ENCODE peak calls at places on chromosomes 13 and 19, in five cellular contexts. One of them, this sample, is unnamed.
A peak's percentile ranks its signal among the peaks of the same experiment; 100 is the strongest.

GRCh38 chr13:31998131-31998530 is 33.4 kb upstream of the FRY start:
- DNase-seq in endodermal cell: no peak
- DNase-seq in left lung: no peak
- DNase-seq in lung: no peak
- DNase-seq in body of pancreas: no peak
- DNase-seq in this sample: peak; percentile 79

GRCh38 chr13:21481359-21481758 is 22.3 kb upstream of the ZDHHC20 start:
- DNase-seq in left lung: no peak
- DNase-seq in endodermal cell: no peak
- DNase-seq in lung: no peak
- DNase-seq in body of pancreas: no peak
- DNase-seq in this sample: peak; percentile 25

GRCh38 chr13:98456423-98456845 is 120.5 kb downstream of the STK24 start:
- DNase-seq in left lung: no peak
- DNase-seq in lung: no peak
- DNase-seq in endodermal cell: no peak
- DNase-seq in body of pancreas: no peak
- DNase-seq in this sample: no peak

GRCh38 chr13:82867284-82867683 is 1015.0 kb downstream of the SLITRK1 start:
- DNase-seq in lung: no peak
- DNase-seq in left lung: no peak
- DNase-seq in body of pancreas: no peak
- DNase-seq in endodermal cell: no peak
- DNase-seq in this sample: no peak

GRCh38 chr13:76522083-76522755 is 364.0 kb downstream of the KCTD12 start:
- DNase-seq in left lung: no peak
- DNase-seq in endodermal cell: peak; percentile 64
- DNase-seq in body of pancreas: no peak
- DNase-seq in lung: no peak
- DNase-seq in this sample: no peak

GRCh38 chr13:40187836-40188591 is 478.4 kb downstream of the FOXO1 start:
- DNase-seq in lung: no peak
- DNase-seq in endodermal cell: peak; percentile 69
- DNase-seq in left lung: no peak
- DNase-seq in body of pancreas: no peak
- DNase-seq in this sample: peak; percentile 29

GRCh38 chr13:79393564-79394249 is 12.3 kb downstream of the RBM26 start:
- DNase-seq in lung: no peak
- DNase-seq in left lung: peak; percentile 38
- DNase-seq in body of pancreas: no peak
- DNase-seq in endodermal cell: peak; percentile 48
- DNase-seq in this sample: peak; percentile 24

GRCh38 chr13:91639316-91639715 is 240.9 kb downstream of the GPC5 start:
- DNase-seq in body of pancreas: no peak
- DNase-seq in endodermal cell: no peak
- DNase-seq in lung: no peak
- DNase-seq in left lung: no peak
- DNase-seq in this sample: no peak

GRCh38 chr13:66835040-66835628 is 395.0 kb downstream of the PCDH9 start:
- DNase-seq in body of pancreas: peak; percentile 43
- DNase-seq in endodermal cell: peak; percentile 53
- DNase-seq in left lung: no peak
- DNase-seq in lung: no peak
- DNase-seq in this sample: peak; percentile 4

DNA sequence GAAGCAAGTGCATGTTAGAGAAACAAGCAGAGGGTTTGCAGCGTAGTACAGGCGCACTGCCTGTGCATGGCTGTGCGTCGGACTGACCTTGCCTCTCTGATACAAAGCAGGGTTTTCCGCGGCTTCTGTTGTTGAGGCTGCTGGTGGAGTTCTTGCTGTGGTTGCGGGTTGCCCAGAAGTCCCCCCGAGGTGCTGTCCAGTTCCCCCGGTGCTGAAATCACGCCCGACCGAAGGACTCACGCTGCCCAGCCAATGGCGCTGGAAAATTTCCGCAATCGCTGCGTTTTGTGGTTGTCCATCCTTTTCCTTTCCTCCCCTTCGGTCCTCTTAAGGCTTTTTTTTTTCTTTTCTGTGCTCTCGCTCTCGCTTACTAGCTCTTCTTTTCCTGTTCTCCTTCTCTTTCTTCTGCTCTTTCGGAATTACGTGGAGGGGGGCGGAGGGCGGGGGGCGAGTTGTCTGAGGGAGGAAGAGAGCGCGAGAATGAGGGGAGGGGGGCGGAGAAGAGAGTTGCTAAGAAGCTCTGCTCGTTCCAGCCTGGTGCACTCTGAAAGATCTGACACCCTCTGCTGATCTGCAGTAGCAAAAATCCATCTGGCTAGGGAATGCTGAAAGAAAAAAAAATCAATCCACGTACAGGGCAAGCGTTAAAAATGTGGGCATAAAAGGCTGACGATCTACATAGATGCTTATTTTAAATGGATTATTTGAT is at the start of gene SLITRK1:
- DNase-seq in body of pancreas: peak; percentile 89
- DNase-seq in left lung: no peak
- DNase-seq in endodermal cell: peak; percentile 97
- DNase-seq in lung: no peak
- DNase-seq in this sample: no peak
- H3K27me3 ChIP-seq in body of pancreas: no peaks in the 10 kb centered on the region
- H3K27me3 ChIP-seq in left lung: peaks cover 36% of the 10 kb centered on the region
- H3K27me3 ChIP-seq in endodermal cell: peaks cover 81% of the 10 kb centered on the region
- H3K27me3 ChIP-seq in lung: peaks cover 6% of the 10 kb centered on the region
- H3K27me3 ChIP-seq in this sample: no peaks in the 10 kb centered on the region

DNA sequence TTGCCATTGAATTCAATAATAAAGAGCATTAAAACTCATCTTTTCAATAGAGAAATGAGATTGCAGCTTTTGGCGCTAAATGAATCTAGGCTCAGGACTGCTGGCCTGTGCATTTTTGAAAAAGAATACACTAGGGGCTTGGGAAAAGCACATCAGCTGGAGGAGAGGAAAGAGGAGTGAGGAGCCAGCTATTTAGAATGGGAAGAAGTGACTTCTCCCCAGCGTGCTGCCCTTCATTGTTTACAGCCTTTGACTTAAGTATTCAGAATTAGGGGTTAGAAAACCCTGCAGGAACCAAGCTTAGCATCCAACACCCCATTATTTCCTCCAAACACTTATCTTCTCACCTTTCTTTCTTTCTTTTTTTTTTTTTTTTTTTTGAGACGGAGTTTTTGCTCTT is 43.3 kb downstream of the TNFSF11 start:
- DNase-seq in lung: no peak
- DNase-seq in left lung: no peak
- DNase-seq in body of pancreas: no peak
- DNase-seq in endodermal cell: peak; percentile 63
- DNase-seq in this sample: no peak
- H3K27me3 ChIP-seq in lung: no peaks in the 10 kb centered on the region
- H3K27me3 ChIP-seq in left lung: no peaks in the 10 kb centered on the region
- H3K27me3 ChIP-seq in body of pancreas: no peaks in the 10 kb centered on the region
- H3K27me3 ChIP-seq in endodermal cell: peaks cover 9% of the 10 kb centered on the region
- H3K27me3 ChIP-seq in this sample: no peaks in the 10 kb centered on the region

GRCh38 chr13:99959538-99960230 is 11.9 kb downstream of the ZIC5 start:
- DNase-seq in endodermal cell: peak; percentile 81
- DNase-seq in lung: no peak
- DNase-seq in body of pancreas: no peak
- DNase-seq in left lung: no peak
- DNase-seq in this sample: no peak
- H3K27me3 ChIP-seq in endodermal cell: peaks cover 76% of the 10 kb centered on the region
- H3K27me3 ChIP-seq in lung: peaks cover 6% of the 10 kb centered on the region
- H3K27me3 ChIP-seq in body of pancreas: peaks cover 6% of the 10 kb centered on the region
- H3K27me3 ChIP-seq in left lung: peaks cover 97% of the 10 kb centered on the region
- H3K27me3 ChIP-seq in this sample: peaks cover 6% of the 10 kb centered on the region

GRCh38 chr19:30284209-30284608 is 88.0 kb upstream of the ZNF536 start:
- DNase-seq in body of pancreas: no peak
- DNase-seq in endodermal cell: no peak
- DNase-seq in lung: no peak
- DNase-seq in left lung: no peak
- DNase-seq in this sample: no peak
- H3K27me3 ChIP-seq in body of pancreas: no peaks in the 10 kb centered on the region
- H3K27me3 ChIP-seq in endodermal cell: no peaks in the 10 kb centered on the region
- H3K27me3 ChIP-seq in lung: no peaks in the 10 kb centered on the region
- H3K27me3 ChIP-seq in left lung: no peaks in the 10 kb centered on the region
- H3K27me3 ChIP-seq in this sample: no peaks in the 10 kb centered on the region

GRCh38 chr19:5827342-5827890 is 12.1 kb downstream of the FUT6 start:
- DNase-seq in body of pancreas: no peak
- DNase-seq in endodermal cell: no peak
- DNase-seq in left lung: no peak
- DNase-seq in lung: no peak
- DNase-seq in this sample: no peak

GRCh38 chr19:5829567-5830315 is 9.8 kb downstream of the FUT6 start:
- DNase-seq in endodermal cell: peak; percentile 42
- DNase-seq in left lung: no peak
- DNase-seq in lung: no peak
- DNase-seq in body of pancreas: no peak
- DNase-seq in this sample: no peak

GRCh38 chr19:5826531-5827341 is 12.8 kb downstream of the FUT6 start:
- DNase-seq in lung: peak; percentile 76
- DNase-seq in endodermal cell: peak; percentile 90
- DNase-seq in body of pancreas: peak; percentile 89
- DNase-seq in left lung: peak; percentile 58
- DNase-seq in this sample: peak; percentile 88

GRCh38 chr19:5828661-5829566 is 10.6 kb downstream of the FUT6 start:
- DNase-seq in left lung: no peak
- DNase-seq in lung: no peak
- DNase-seq in body of pancreas: no peak
- DNase-seq in endodermal cell: peak; percentile 84
- DNase-seq in this sample: no peak

DNA sequence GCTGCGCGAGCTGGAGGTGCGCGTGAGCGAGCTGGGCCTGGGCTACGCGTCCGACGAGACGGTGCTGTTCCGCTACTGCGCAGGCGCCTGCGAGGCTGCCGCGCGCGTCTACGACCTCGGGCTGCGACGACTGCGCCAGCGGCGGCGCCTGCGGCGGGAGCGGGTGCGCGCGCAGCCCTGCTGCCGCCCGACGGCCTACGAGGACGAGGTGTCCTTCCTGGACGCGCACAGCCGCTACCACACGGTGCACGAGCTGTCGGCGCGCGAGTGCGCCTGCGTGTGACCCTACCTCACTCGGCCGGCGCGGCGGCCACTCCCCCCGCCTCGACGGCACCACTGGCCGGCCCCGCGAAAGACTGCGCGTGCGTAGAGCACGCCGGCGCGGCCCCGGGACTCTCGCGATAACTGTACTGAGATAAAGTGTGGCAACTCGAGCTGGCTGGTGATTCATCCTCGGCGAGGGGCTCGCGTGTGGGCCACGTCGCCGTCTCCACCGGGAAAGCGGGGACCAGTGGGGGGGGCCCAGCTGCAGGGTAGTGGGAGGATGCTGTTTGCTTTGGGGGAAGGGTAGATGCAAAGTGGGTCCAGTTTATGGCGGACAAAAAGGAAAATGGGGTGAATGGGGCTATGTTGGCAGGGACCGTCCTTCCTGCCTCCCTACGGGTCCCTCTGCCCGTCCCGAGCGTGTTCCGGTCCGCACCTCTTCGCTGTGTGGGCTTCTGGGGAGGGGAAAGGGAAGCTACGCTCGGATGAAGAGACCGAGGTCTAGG is 11.4 kb downstream of the FUT6 start:
- DNase-seq in body of pancreas: peak; percentile 85
- DNase-seq in lung: peak; percentile 90
- DNase-seq in left lung: peak; percentile 93
- DNase-seq in endodermal cell: peak; percentile 98
- DNase-seq in this sample: peak; percentile 89
- H3K27me3 ChIP-seq in body of pancreas: no peaks in the 10 kb centered on the region
- H3K27me3 ChIP-seq in lung: peaks cover 4% of the 10 kb centered on the region
- H3K27me3 ChIP-seq in left lung: no peaks in the 10 kb centered on the region
- H3K27me3 ChIP-seq in endodermal cell: no peaks in the 10 kb centered on the region
- H3K27me3 ChIP-seq in this sample: no peaks in the 10 kb centered on the region

GRCh38 chr19:31232871-31233270 is 116.4 kb downstream of the TSHZ3 start:
- DNase-seq in lung: no peak
- DNase-seq in left lung: no peak
- DNase-seq in endodermal cell: no peak
- DNase-seq in body of pancreas: no peak
- DNase-seq in this sample: no peak

GRCh38 chr19:31233288-31233687 is 115.9 kb downstream of the TSHZ3 start:
- DNase-seq in endodermal cell: no peak
- DNase-seq in lung: no peak
- DNase-seq in left lung: no peak
- DNase-seq in body of pancreas: no peak
- DNase-seq in this sample: no peak

GRCh38 chr19:31231181-31231580 is 118.1 kb downstream of the TSHZ3 start:
- DNase-seq in lung: no peak
- DNase-seq in body of pancreas: no peak
- DNase-seq in left lung: no peak
- DNase-seq in endodermal cell: no peak
- DNase-seq in this sample: no peak

GRCh38 chr19:31232220-31232619 is 117.0 kb downstream of the TSHZ3 start:
- DNase-seq in endodermal cell: no peak
- DNase-seq in body of pancreas: no peak
- DNase-seq in left lung: no peak
- DNase-seq in lung: no peak
- DNase-seq in this sample: no peak

GRCh38 chr19:31235806-31236205 is 113.4 kb downstream of the TSHZ3 start:
- DNase-seq in body of pancreas: no peak
- DNase-seq in lung: no peak
- DNase-seq in endodermal cell: no peak
- DNase-seq in left lung: no peak
- DNase-seq in this sample: no peak
- H3K27me3 ChIP-seq in body of pancreas: no peaks in the 10 kb centered on the region
- H3K27me3 ChIP-seq in lung: no peaks in the 10 kb centered on the region
- H3K27me3 ChIP-seq in endodermal cell: no peaks in the 10 kb centered on the region
- H3K27me3 ChIP-seq in left lung: no peaks in the 10 kb centered on the region
- H3K27me3 ChIP-seq in this sample: no peaks in the 10 kb centered on the region

This sample was measured in small intestine.